ENCODE peak calls at places on chromosomes 3 and 15, in ten cellular contexts. F is fibroblast of lung, D is HFF-Myc, R is cardiac muscle cell, H is GM12865, E is breast epithelium, B is A549, L is mucosa of descending colon, C is lower leg skin, J is fibroblast of pulmonary artery. O is an unnamed sample.

GRCh38 chr15:70451861-70452653 is 311.3 kb downstream of the UACA start:
- DNase-seq in C (no peak), D (no peak), H (no peak), E (no peak), B (no peak), L (peak), F (no peak), J (no peak), R (no peak), O (peak)

GRCh38 chr3:107240183-107241091 is 136.8 kb upstream of the CCDC54 start:
- DNase-seq in E (peak), C (peak), J (peak), F (peak), R (peak), H (peak), B (peak), L (peak), D (no peak), O (peak)

GRCh38 chr15:40282144-40282869 is 557 bp downstream of the ANKRD63 start:
- DNase-seq in D (no peak), E (no peak), B (peak), L (peak), R (peak), C (no peak), F (peak), H (peak), J (no peak), O (peak)

GRCh38 chr3:156677120-156677479 is 2.7 kb downstream of the TIPARP start:
- DNase-seq in D (no peak), E (no peak), F (no peak), J (no peak), R (no peak), B (no peak), C (no peak), H (no peak), L (no peak), O (no peak)

GRCh38 chr3:100335137-100335833 is 728 bp downstream of the NIT2 start:
- DNase-seq in J (peak), R (peak), F (no peak), L (no peak), H (peak), C (peak), E (no peak), B (peak), D (no peak), O (no peak)

GRCh38 chr3:58824285-58824684 is 157.7 kb upstream of the FAM3D start:
- DNase-seq in B (peak), E (no peak), R (peak), F (peak), C (no peak), D (peak), J (peak), H (peak), L (peak), O (peak)

GRCh38 chr3:27559835-27560234 is 75.7 kb upstream of the SLC4A7 start:
- DNase-seq in R (peak), C (peak), F (peak), D (no peak), H (no peak), J (peak), B (no peak), E (no peak), L (no peak), O (no peak)

GRCh38 chr3:74601793-74602192 is 12.7 kb downstream of the CNTN3 start:
- DNase-seq in F (no peak), B (no peak), H (no peak), D (no peak), R (no peak), C (no peak), E (no peak), J (no peak), L (no peak), O (no peak)

GRCh38 chr15:90126022-90126421 is 23.8 kb upstream of the IDH2 start:
- DNase-seq in L (peak), C (no peak), J (no peak), R (no peak), F (no peak), H (no peak), E (no peak), B (no peak), D (no peak), O (peak)

GRCh38 chr3:141393151-141394076 is 25.1 kb downstream of the ZBTB38 start:
- DNase-seq in J (no peak), L (no peak), B (no peak), D (no peak), F (no peak), C (no peak), R (peak), H (no peak), E (no peak), O (no peak)

GRCh38 chr15:89130194-89130593 is 41.9 kb downstream of the ABHD2 start:
- DNase-seq in B (no peak), L (no peak), H (peak), E (no peak), F (no peak), J (no peak), D (no peak), C (no peak), R (no peak), O (no peak)

GRCh38 chr3:65995030-65995429 is 43.7 kb downstream of the MAGI1 start:
- DNase-seq in R (peak), C (no peak), B (no peak), J (peak), H (no peak), E (no peak), L (no peak), F (peak), D (peak), O (no peak)

GRCh38 chr3:53643757-53644156 is 149.3 kb downstream of the CACNA1D start:
- DNase-seq in E (no peak), F (no peak), J (no peak), C (no peak), R (no peak), H (no peak), L (no peak), B (no peak), D (no peak), O (no peak)
- TF ChIP-seq CTCF in E (no peak), F (no peak), J (no peak), C (no peak), R (no peak), H (no peak), L (no peak), B (no peak), D (no peak), O (no peak)

GRCh38 chr3:9951126-9951525 is 1.1 kb downstream of the PRRT3 start:
- DNase-seq in C (no peak), L (no peak), F (no peak), D (no peak), R (no peak), E (no peak), B (no peak), J (no peak), H (peak), O (no peak)
- H3K4me3 ChIP-seq in C (no peak), L (no peak), F (no peak), D (peak), R (no peak), E (no peak), B (no peak), J (no peak), H (peak), O (no peak)

DNA sequence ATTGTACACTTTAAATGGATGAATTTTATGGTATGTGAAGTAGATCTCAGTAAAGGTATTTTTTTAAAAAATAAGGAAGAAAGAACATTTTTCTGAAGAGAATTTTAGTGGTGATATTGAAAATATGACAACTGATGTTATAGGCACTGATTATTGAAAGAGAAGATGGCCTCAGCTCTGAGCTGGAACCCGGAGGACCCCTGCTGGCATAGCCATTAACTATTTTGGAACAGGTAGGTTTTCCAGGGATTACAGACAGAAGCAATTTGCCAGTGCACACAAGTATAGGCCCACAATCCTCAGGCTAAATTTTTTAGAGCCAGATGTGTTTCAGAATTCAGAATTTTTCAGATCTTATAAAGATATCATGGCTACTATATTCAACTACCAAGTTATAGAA is 315.9 kb upstream of the GPR149 start:
- DNase-seq in H (no peak), B (no peak), J (no peak), D (no peak), E (no peak), F (no peak), L (no peak), R (no peak), C (no peak), O (no peak)
- TF ChIP-seq CTCF in H (peak), B (no peak), J (peak), D (peak), E (no peak), F (no peak), L (no peak), R (no peak), C (no peak), O (no peak)

DNA sequence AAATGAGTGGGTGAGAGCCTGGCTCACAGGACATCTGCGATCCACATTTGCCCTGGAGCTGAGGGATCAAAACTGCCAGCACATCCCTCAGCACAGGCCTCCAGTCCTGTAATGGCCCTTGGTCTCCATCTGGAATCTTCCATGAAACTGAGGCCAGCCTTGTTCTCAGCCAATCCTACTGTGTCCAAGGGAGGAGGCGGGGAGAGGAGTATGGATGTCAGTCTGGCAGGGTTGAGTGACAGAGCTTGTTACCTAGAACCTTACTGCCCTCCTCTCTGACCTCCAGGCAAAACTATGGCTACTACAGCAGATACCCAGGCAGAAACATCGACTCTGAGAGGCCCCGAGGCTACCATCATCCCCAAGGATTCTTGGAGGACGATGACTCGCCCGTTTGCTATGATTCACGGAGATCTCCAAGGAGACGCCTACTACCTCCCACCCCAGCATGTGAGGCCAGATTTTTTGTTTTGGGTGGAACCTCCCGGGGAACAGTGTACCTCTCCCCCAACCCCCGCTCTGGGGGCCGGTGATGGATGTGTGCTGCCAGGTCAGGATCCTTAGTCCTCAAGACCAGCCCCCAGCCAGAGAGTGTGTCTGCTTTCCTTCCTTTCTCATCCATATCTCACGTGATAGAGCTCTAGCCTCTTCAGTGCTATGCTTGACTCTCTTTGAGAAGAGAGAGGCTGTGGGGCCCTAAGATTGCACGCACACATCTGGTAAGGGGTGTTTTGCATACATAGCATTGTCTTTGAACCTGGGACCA is 41.3 kb downstream of the CHDH start:
- DNase-seq in E (no peak), B (peak), L (no peak), D (peak), C (no peak), J (peak), H (peak), R (peak), F (peak), O (no peak)
- H3K4me3 ChIP-seq in E (no peak), B (no peak), L (no peak), D (no peak), C (no peak), J (no peak), H (no peak), R (no peak), F (no peak), O (no peak)

DNA sequence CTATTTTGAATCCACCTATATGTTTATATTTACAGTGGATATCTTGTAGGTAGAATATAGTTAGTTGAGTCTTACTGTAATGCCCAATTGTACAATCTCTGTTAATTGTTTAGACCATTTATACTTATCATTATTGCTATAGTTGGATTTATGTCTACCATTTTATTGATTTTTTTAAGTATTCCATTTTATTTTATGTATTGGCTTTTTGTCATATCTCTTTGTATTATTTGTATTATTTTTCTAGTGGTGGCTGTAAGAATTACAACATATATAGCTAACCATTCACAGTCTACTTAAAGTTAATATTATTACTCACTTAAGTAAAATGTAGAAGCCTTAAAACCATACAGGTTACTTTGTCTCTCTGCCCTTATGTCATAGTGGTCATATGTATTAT is 46.1 kb downstream of the SLC2A2 start:
- DNase-seq in L (no peak), R (no peak), E (no peak), D (no peak), B (no peak), C (no peak), J (no peak), H (no peak), F (no peak), O (no peak)
- TF ChIP-seq CTCF in L (no peak), R (no peak), E (no peak), D (no peak), B (no peak), C (no peak), J (no peak), H (no peak), F (no peak), O (no peak)

GRCh38 chr3:170046269-170047132 is 8.7 kb downstream of the GPR160 start:
- DNase-seq in F (no peak), L (peak), B (no peak), C (no peak), D (no peak), H (no peak), J (no peak), R (no peak), E (no peak), O (no peak)

GRCh38 chr3:170044280-170044679 is 6.5 kb downstream of the GPR160 start:
- DNase-seq in C (no peak), J (no peak), F (no peak), E (no peak), R (no peak), B (no peak), L (no peak), H (no peak), D (no peak), O (no peak)

GRCh38 chr3:170043506-170043905 is 5.7 kb downstream of the GPR160 start:
- DNase-seq in L (no peak), H (no peak), D (no peak), C (no peak), F (no peak), R (no peak), E (no peak), J (no peak), B (no peak), O (no peak)

GRCh38 chr3:170047133-170047404 is 9.3 kb downstream of the GPR160 start:
- DNase-seq in L (no peak), E (no peak), J (no peak), F (no peak), R (no peak), H (no peak), C (no peak), B (no peak), D (no peak), O (no peak)

GRCh38 chr3:170044795-170045244 is 7.0 kb downstream of the GPR160 start:
- DNase-seq in J (no peak), B (no peak), R (no peak), F (no peak), D (no peak), H (peak), L (no peak), C (no peak), E (no peak), O (no peak)
- H3K4me3 ChIP-seq in J (no peak), B (no peak), R (no peak), F (no peak), D (no peak), H (peak), L (no peak), C (no peak), E (no peak), O (no peak)

DNA sequence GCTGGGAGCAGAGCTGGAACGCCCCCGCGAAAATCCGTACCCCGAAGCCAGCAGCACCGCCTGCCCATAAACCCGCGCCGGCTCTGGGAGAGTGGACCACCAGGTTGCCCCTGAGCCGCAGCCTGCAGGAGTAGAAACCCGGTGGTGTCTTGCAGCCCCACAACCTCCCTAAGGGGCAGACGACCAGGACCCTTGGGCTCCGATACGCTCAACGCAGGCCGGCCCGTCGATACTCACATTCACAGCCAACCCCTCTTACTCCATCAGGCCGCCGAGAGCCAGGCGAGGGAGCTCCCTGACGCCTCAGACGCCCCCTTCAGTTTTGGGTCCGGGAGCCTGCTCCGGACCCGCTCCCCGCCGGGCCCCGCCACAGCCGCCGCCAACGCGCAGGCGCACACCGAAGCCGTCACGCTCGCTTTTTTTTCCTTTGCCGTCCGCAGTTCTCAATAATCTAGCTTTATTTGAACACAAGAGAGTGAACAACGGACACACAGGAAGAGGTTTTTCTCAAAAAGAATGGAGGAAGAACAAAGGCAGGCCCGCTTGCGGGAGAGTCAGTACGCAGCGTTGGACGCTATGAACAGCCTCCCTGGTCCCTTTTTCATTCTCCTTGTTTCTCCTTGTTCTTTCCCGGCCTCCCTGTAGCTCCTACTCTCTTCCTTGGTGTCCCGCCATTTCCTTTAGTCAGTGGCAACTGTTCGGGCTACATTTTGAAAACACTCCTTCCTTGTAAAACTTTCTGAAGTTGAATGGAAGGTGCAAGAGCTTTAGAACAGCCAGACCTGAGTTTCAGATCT is at the start of gene ZNF106:
- DNase-seq in J (peak), L (peak), C (peak), B (peak), E (peak), F (peak), D (peak), R (peak), H (peak), O (peak)
- TF ChIP-seq CTCF in J (no peak), L (no peak), C (no peak), B (no peak), E (peak), F (no peak), D (no peak), R (no peak), H (no peak), O (no peak)